ENCODE peak calls at places on chromosome 14, in nine cellular contexts. One of them, this sample, is unnamed.

GRCh38 chr14:68971411-68972035 is 7.6 kb downstream of the ACTN1 start:
- DNase-seq in right atrium auricular region: no peak
- DNase-seq in retina: no peak
- DNase-seq in stimulated activated CD4-positive, alpha-beta T cell treated with anti-CD3 and anti-CD28 coated beads, Interleukin-2, amount 100 ng/mL, for 48 hours: no peak
- DNase-seq in PC-9: no peak
- DNase-seq in central memory CD4-positive, alpha-beta T cell: no peak
- DNase-seq in NCI-H1417: no peak
- DNase-seq in renal cortical epithelial cell: no peak
- DNase-seq in HCEC 1CT: no peak
- DNase-seq in this sample: no peak

GRCh38 chr14:99763527-99764221 is 29.5 kb upstream of the EML1 start:
- DNase-seq in NCI-H1417: no peak
- DNase-seq in right atrium auricular region: no peak
- DNase-seq in HCEC 1CT: no peak
- DNase-seq in retina: no peak
- DNase-seq in PC-9: no peak
- DNase-seq in renal cortical epithelial cell: no peak
- DNase-seq in central memory CD4-positive, alpha-beta T cell: no peak
- DNase-seq in stimulated activated CD4-positive, alpha-beta T cell treated with anti-CD3 and anti-CD28 coated beads, Interleukin-2, amount 100 ng/mL, for 48 hours: no peak
- DNase-seq in this sample: no peak

GRCh38 chr14:78725086-78725485 is 554.9 kb downstream of the NRXN3 start:
- DNase-seq in PC-9: no peak
- DNase-seq in renal cortical epithelial cell: no peak
- DNase-seq in HCEC 1CT: no peak
- DNase-seq in right atrium auricular region: no peak
- DNase-seq in NCI-H1417: peak
- DNase-seq in retina: peak
- DNase-seq in stimulated activated CD4-positive, alpha-beta T cell treated with anti-CD3 and anti-CD28 coated beads, Interleukin-2, amount 100 ng/mL, for 48 hours: no peak
- DNase-seq in central memory CD4-positive, alpha-beta T cell: no peak
- DNase-seq in this sample: no peak

GRCh38 chr14:69091695-69092094 is 61.2 kb downstream of the DCAF5 start:
- DNase-seq in right atrium auricular region: no peak
- DNase-seq in PC-9: no peak
- DNase-seq in renal cortical epithelial cell: no peak
- DNase-seq in HCEC 1CT: no peak
- DNase-seq in central memory CD4-positive, alpha-beta T cell: no peak
- DNase-seq in stimulated activated CD4-positive, alpha-beta T cell treated with anti-CD3 and anti-CD28 coated beads, Interleukin-2, amount 100 ng/mL, for 48 hours: no peak
- DNase-seq in NCI-H1417: no peak
- DNase-seq in retina: no peak
- DNase-seq in this sample: no peak

GRCh38 chr14:77646907-77647306 is 30.5 kb upstream of the SPTLC2 start:
- DNase-seq in HCEC 1CT: no peak
- DNase-seq in renal cortical epithelial cell: no peak
- DNase-seq in stimulated activated CD4-positive, alpha-beta T cell treated with anti-CD3 and anti-CD28 coated beads, Interleukin-2, amount 100 ng/mL, for 48 hours: no peak
- DNase-seq in NCI-H1417: no peak
- DNase-seq in right atrium auricular region: no peak
- DNase-seq in retina: no peak
- DNase-seq in PC-9: no peak
- DNase-seq in central memory CD4-positive, alpha-beta T cell: no peak
- DNase-seq in this sample: no peak

GRCh38 chr14:34189866-34190265 is 239.0 kb upstream of the EGLN3 start:
- DNase-seq in renal cortical epithelial cell: no peak
- DNase-seq in right atrium auricular region: no peak
- DNase-seq in retina: no peak
- DNase-seq in central memory CD4-positive, alpha-beta T cell: no peak
- DNase-seq in NCI-H1417: no peak
- DNase-seq in stimulated activated CD4-positive, alpha-beta T cell treated with anti-CD3 and anti-CD28 coated beads, Interleukin-2, amount 100 ng/mL, for 48 hours: no peak
- DNase-seq in HCEC 1CT: no peak
- DNase-seq in PC-9: no peak
- DNase-seq in this sample: no peak

GRCh38 chr14:66824251-66824650 is 316.3 kb downstream of the GPHN start:
- DNase-seq in retina: no peak
- DNase-seq in stimulated activated CD4-positive, alpha-beta T cell treated with anti-CD3 and anti-CD28 coated beads, Interleukin-2, amount 100 ng/mL, for 48 hours: no peak
- DNase-seq in NCI-H1417: no peak
- DNase-seq in PC-9: no peak
- DNase-seq in central memory CD4-positive, alpha-beta T cell: no peak
- DNase-seq in renal cortical epithelial cell: no peak
- DNase-seq in right atrium auricular region: no peak
- DNase-seq in HCEC 1CT: no peak
- DNase-seq in this sample: no peak

GRCh38 chr14:34013714-34014055 is 62.8 kb upstream of the EGLN3 start:
- DNase-seq in HCEC 1CT: no peak
- DNase-seq in central memory CD4-positive, alpha-beta T cell: no peak
- DNase-seq in retina: no peak
- DNase-seq in stimulated activated CD4-positive, alpha-beta T cell treated with anti-CD3 and anti-CD28 coated beads, Interleukin-2, amount 100 ng/mL, for 48 hours: no peak
- DNase-seq in renal cortical epithelial cell: no peak
- DNase-seq in right atrium auricular region: no peak
- DNase-seq in PC-9: no peak
- DNase-seq in NCI-H1417: peak
- DNase-seq in this sample: no peak

GRCh38 chr14:75667099-75667498 is 6.1 kb downstream of the TTLL5 start:
- DNase-seq in PC-9: no peak
- DNase-seq in NCI-H1417: no peak
- DNase-seq in stimulated activated CD4-positive, alpha-beta T cell treated with anti-CD3 and anti-CD28 coated beads, Interleukin-2, amount 100 ng/mL, for 48 hours: no peak
- DNase-seq in central memory CD4-positive, alpha-beta T cell: no peak
- DNase-seq in right atrium auricular region: no peak
- DNase-seq in HCEC 1CT: no peak
- DNase-seq in renal cortical epithelial cell: no peak
- DNase-seq in retina: no peak
- DNase-seq in this sample: no peak

GRCh38 chr14:89330236-89331002 is 86.6 kb downstream of the FOXN3 start:
- DNase-seq in PC-9: no peak
- DNase-seq in stimulated activated CD4-positive, alpha-beta T cell treated with anti-CD3 and anti-CD28 coated beads, Interleukin-2, amount 100 ng/mL, for 48 hours: no peak
- DNase-seq in HCEC 1CT: peak
- DNase-seq in NCI-H1417: no peak
- DNase-seq in right atrium auricular region: peak
- DNase-seq in central memory CD4-positive, alpha-beta T cell: no peak
- DNase-seq in renal cortical epithelial cell: no peak
- DNase-seq in retina: no peak
- DNase-seq in this sample: peak

GRCh38 chr14:75016815-75017214 is 14.1 kb downstream of the EIF2B2 start:
- DNase-seq in PC-9: no peak
- DNase-seq in retina: no peak
- DNase-seq in renal cortical epithelial cell: no peak
- DNase-seq in stimulated activated CD4-positive, alpha-beta T cell treated with anti-CD3 and anti-CD28 coated beads, Interleukin-2, amount 100 ng/mL, for 48 hours: no peak
- DNase-seq in NCI-H1417: no peak
- DNase-seq in central memory CD4-positive, alpha-beta T cell: no peak
- DNase-seq in HCEC 1CT: no peak
- DNase-seq in right atrium auricular region: no peak
- DNase-seq in this sample: no peak

GRCh38 chr14:36129181-36129580 is 47.3 kb downstream of the PTCSC3 start:
- DNase-seq in retina: no peak
- DNase-seq in central memory CD4-positive, alpha-beta T cell: no peak
- DNase-seq in NCI-H1417: no peak
- DNase-seq in right atrium auricular region: no peak
- DNase-seq in stimulated activated CD4-positive, alpha-beta T cell treated with anti-CD3 and anti-CD28 coated beads, Interleukin-2, amount 100 ng/mL, for 48 hours: no peak
- DNase-seq in renal cortical epithelial cell: peak
- DNase-seq in HCEC 1CT: no peak
- DNase-seq in PC-9: no peak
- DNase-seq in this sample: no peak

GRCh38 chr14:22333408-22334274 is 255.4 kb downstream of the DAD1 start:
- DNase-seq in stimulated activated CD4-positive, alpha-beta T cell treated with anti-CD3 and anti-CD28 coated beads, Interleukin-2, amount 100 ng/mL, for 48 hours: no peak
- DNase-seq in right atrium auricular region: no peak
- DNase-seq in renal cortical epithelial cell: peak
- DNase-seq in retina: no peak
- DNase-seq in PC-9: peak
- DNase-seq in central memory CD4-positive, alpha-beta T cell: no peak
- DNase-seq in NCI-H1417: peak
- DNase-seq in HCEC 1CT: peak
- DNase-seq in this sample: peak

GRCh38 chr14:99671230-99672224 is 12.6 kb upstream of the CYP46A1 start:
- DNase-seq in renal cortical epithelial cell: no peak
- DNase-seq in central memory CD4-positive, alpha-beta T cell: no peak
- DNase-seq in retina: peak
- DNase-seq in HCEC 1CT: no peak
- DNase-seq in NCI-H1417: no peak
- DNase-seq in right atrium auricular region: no peak
- DNase-seq in stimulated activated CD4-positive, alpha-beta T cell treated with anti-CD3 and anti-CD28 coated beads, Interleukin-2, amount 100 ng/mL, for 48 hours: no peak
- DNase-seq in PC-9: no peak
- DNase-seq in this sample: no peak

GRCh38 chr14:99793213-99794155 is at the start of gene EML1:
- DNase-seq in renal cortical epithelial cell: peak
- DNase-seq in HCEC 1CT: peak
- DNase-seq in right atrium auricular region: peak
- DNase-seq in PC-9: no peak
- DNase-seq in stimulated activated CD4-positive, alpha-beta T cell treated with anti-CD3 and anti-CD28 coated beads, Interleukin-2, amount 100 ng/mL, for 48 hours: peak
- DNase-seq in NCI-H1417: peak
- DNase-seq in central memory CD4-positive, alpha-beta T cell: peak
- DNase-seq in retina: peak
- DNase-seq in this sample: peak

GRCh38 chr14:64983439-64984310 is 3.0 kb upstream of the FNTB start:
- DNase-seq in retina: no peak
- DNase-seq in right atrium auricular region: no peak
- DNase-seq in renal cortical epithelial cell: peak
- DNase-seq in PC-9: peak
- DNase-seq in stimulated activated CD4-positive, alpha-beta T cell treated with anti-CD3 and anti-CD28 coated beads, Interleukin-2, amount 100 ng/mL, for 48 hours: no peak
- DNase-seq in NCI-H1417: no peak
- DNase-seq in central memory CD4-positive, alpha-beta T cell: peak
- DNase-seq in HCEC 1CT: peak
- DNase-seq in this sample: peak

GRCh38 chr14:24279301-24280186 is 8.1 kb upstream of the RABGGTA start:
- DNase-seq in central memory CD4-positive, alpha-beta T cell: peak
- DNase-seq in stimulated activated CD4-positive, alpha-beta T cell treated with anti-CD3 and anti-CD28 coated beads, Interleukin-2, amount 100 ng/mL, for 48 hours: peak
- DNase-seq in PC-9: peak
- DNase-seq in NCI-H1417: no peak
- DNase-seq in HCEC 1CT: no peak
- DNase-seq in renal cortical epithelial cell: peak
- DNase-seq in right atrium auricular region: no peak
- DNase-seq in retina: no peak
- DNase-seq in this sample: peak

This sample was measured in foreskin fibroblast.